ENCODE peak calls at places on chromosome 11, in eight cellular contexts. G is GM10248, A is dorsolateral prefrontal cortex, W is cardiac septum, B is tibial nerve, M is EH, E is hypothalamus, N is ovary. F is an unnamed sample.

GRCh38 chr11:59680287-59681154 is 11.7 kb upstream of the PATL1 start:
- DNase-seq in E (no peak), M (peak), G (peak), A (no peak), W (no peak), N (peak), B (peak), F (no peak)

GRCh38 chr11:107769189-107769588 is 57.3 kb upstream of the SLN start:
- DNase-seq in A (no peak), B (no peak), G (no peak), M (peak), N (no peak), E (no peak), W (no peak), F (no peak)

GRCh38 chr11:15911377-15912044 is 444.8 kb downstream of the SOX6 start:
- DNase-seq in E (no peak), A (peak), B (peak), N (peak), M (peak), W (peak), G (no peak), F (no peak)

GRCh38 chr11:37613031-37613430 is 1015.0 kb upstream of the RAG2 start:
- DNase-seq in A (no peak), W (no peak), G (no peak), N (no peak), B (no peak), E (no peak), M (no peak), F (no peak)

GRCh38 chr11:28743101-28743550 is 634.9 kb downstream of the METTL15 start:
- DNase-seq in E (no peak), W (no peak), N (no peak), B (no peak), M (peak), A (no peak), G (no peak), F (no peak)

GRCh38 chr11:34957606-34958005 is 41.2 kb downstream of the PDHX start:
- DNase-seq in G (no peak), B (no peak), E (no peak), N (no peak), M (no peak), W (no peak), A (no peak), F (no peak)

GRCh38 chr11:73999581-74000306 is 9.1 kb downstream of the UCP3 start:
- DNase-seq in N (no peak), G (no peak), M (no peak), E (no peak), A (no peak), B (no peak), W (no peak), F (no peak)

GRCh38 chr11:116782728-116783127 is 5.1 kb downstream of the ZPR1 start:
- DNase-seq in M (peak), B (no peak), A (no peak), N (no peak), W (no peak), G (no peak), E (no peak), F (no peak)

GRCh38 chr11:86736303-86737143 is 63.8 kb upstream of the PRSS23 start:
- DNase-seq in A (no peak), W (no peak), E (no peak), N (no peak), G (no peak), M (no peak), B (no peak), F (no peak)

GRCh38 chr11:84800755-84801346 is 826.3 kb downstream of the DLG2 start:
- DNase-seq in A (no peak), M (peak), E (no peak), W (no peak), B (no peak), G (no peak), N (no peak), F (no peak)